ENCODE peak calls at places on chromosomes 5 and 9, in seven cellular contexts. C is adrenal gland, G is upper lobe of right lung, S is neural progenitor cell, R is stomach, K is mesendoderm, Q is testis. W is an unnamed sample.

GRCh38 chr5:163731256-163731655 is 225.8 kb downstream of the MAT2B start:
- DNase-seq in C (no peak), G (no peak), S (no peak), R (no peak), K (no peak), Q (no peak), W (no peak)

GRCh38 chr9:128946945-128947422 is 419 bp downstream of the DOLK start:
- DNase-seq in C (peak; percentile 62), G (no peak), S (no peak), R (peak; percentile 33), K (peak; percentile 29), Q (peak; percentile 53), W (peak; percentile 74)

GRCh38 chr9:77132991-77133390 is 44.3 kb upstream of the VPS13A start:
- DNase-seq in C (no peak), G (no peak), S (no peak), R (no peak), K (no peak), Q (no peak), W (no peak)

GRCh38 chr9:121902483-121903135 is 190.5 kb downstream of the TTLL11 start:
- DNase-seq in C (no peak), G (no peak), S (no peak), R (no peak), K (no peak), Q (no peak), W (no peak)

GRCh38 chr5:58615931-58616330 is 33.1 kb downstream of the RAB3C start:
- DNase-seq in C (no peak), G (no peak), S (no peak), R (no peak), K (no peak), Q (no peak), W (no peak)

GRCh38 chr5:81422671-81423070 is 28.7 kb upstream of the ACOT12 start:
- DNase-seq in C (no peak), G (no peak), S (no peak), R (no peak), K (no peak), Q (no peak), W (no peak)

GRCh38 chr9:86659413-86660046 is 287.8 kb downstream of the GAS1 start:
- DNase-seq in C (no peak), G (no peak), S (no peak), R (no peak), K (no peak), Q (no peak), W (no peak)

GRCh38 chr9:98708103-98708932 is 417 bp downstream of the GABBR2 start:
- DNase-seq in C (no peak), G (no peak), S (no peak), R (no peak), K (peak; percentile 10), Q (no peak), W (no peak)

GRCh38 chr5:178478370-178478769 is 111.8 kb downstream of the COL23A1 start:
- DNase-seq in C (no peak), G (no peak), S (no peak), R (no peak), K (no peak), Q (no peak), W (no peak)

GRCh38 chr5:157370967-157371366 is 89.0 kb upstream of the NIPAL4 start:
- DNase-seq in C (no peak), G (no peak), S (peak; percentile 70), R (no peak), K (peak; percentile 73), Q (no peak), W (no peak)

GRCh38 chr5:164256351-164256750 is 750.9 kb downstream of the MAT2B start:
- DNase-seq in C (no peak), G (no peak), S (no peak), R (no peak), K (no peak), Q (no peak), W (no peak)

GRCh38 chr9:112411626-112412027 is 31.7 kb downstream of the HSDL2 start:
- DNase-seq in C (no peak), G (no peak), S (no peak), R (no peak), K (no peak), Q (no peak), W (no peak)

GRCh38 chr5:83715316-83716060 is 5.2 kb downstream of the HAPLN1 start:
- DNase-seq in C (no peak), G (no peak), S (no peak), R (no peak), K (peak; percentile 44), Q (no peak), W (no peak)

GRCh38 chr9:112311497-112311896 is 21.9 kb downstream of the PTBP3 start:
- DNase-seq in C (no peak), G (no peak), S (peak; percentile 42), R (no peak), K (no peak), Q (no peak), W (no peak)

GRCh38 chr5:32283539-32284377 is 29.0 kb downstream of the MTMR12 start:
- DNase-seq in C (peak; percentile 48), G (no peak), S (no peak), R (no peak), K (peak; percentile 52), Q (no peak), W (no peak)

GRCh38 chr5:64971538-64971937 is 202.8 kb downstream of the CWC27 start:
- DNase-seq in C (no peak), G (no peak), S (no peak), R (no peak), K (no peak), Q (no peak), W (no peak)

GRCh38 chr5:20615888-20616563 is 628.0 kb upstream of the CDH18 start:
- DNase-seq in C (no peak), G (no peak), S (no peak), R (no peak), K (no peak), Q (peak; percentile 20), W (no peak)
- H3K4me3 ChIP-seq in C (no peak overlapping the region), G (no peak overlapping the region), S (no peak overlapping the region), R (no peak overlapping the region), K (no peak overlapping the region), Q (peak overlapping the region; percentile 1), W (no peak overlapping the region)

DNA sequence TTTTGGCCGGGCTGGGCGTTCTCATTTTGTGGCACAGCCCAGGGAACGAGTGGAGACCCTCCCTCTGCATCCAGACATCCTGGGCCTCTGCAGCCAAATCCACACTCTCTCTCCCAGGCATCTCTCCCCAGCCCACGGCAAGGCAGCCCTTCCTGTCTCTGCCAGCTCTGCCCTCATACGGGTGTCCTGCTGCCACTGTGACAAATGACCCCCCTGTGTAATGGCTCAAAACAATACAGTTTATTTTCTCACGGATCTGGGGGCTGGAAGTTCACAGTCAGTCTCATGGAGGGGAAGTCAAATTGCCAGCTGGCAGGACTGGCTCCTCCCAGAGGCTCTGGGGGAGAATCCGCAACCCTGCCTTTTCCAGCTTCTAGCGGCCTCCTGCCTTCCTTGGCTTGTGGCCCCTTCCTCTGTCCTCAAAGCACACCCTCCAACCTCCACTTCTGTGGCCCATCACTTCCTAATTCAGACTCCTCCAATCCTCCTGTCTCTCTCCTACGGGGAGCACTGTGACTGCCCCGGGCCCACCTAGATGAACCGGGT is 70.2 kb upstream of the COL5A1 start:
- DNase-seq in C (no peak), G (peak; percentile 53), S (no peak), R (peak; percentile 3), K (no peak), Q (peak; percentile 6), W (no peak)
- H3K4me1 ChIP-seq in C (no peaks in the 10 kb centered on the region), G (no peaks in the 10 kb centered on the region), S (no peaks in the 10 kb centered on the region), R (no peaks in the 10 kb centered on the region), K (no peaks in the 10 kb centered on the region), Q (no peaks in the 10 kb centered on the region), W (no peaks in the 10 kb centered on the region)

DNA sequence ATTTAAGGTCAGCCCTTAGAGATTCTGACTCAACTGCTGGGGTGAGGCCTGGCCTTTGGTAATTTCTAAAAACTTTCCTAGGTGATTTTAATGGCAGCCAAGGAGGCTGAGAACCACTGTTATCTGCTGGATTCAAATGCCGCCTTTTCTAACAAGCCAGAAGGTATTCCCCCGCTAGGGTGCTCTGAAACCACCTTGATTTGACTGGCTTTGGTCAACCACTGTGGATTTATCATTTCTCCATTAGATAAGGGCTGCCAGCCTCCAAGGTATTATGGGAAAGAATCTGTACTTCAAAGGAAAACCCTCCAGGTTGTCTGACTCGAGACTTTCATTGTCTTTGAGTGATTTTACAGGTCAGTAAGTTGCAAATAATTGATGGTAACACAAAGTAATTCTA is 4.3 kb downstream of the ANXA6 start:
- DNase-seq in C (no peak), G (no peak), S (no peak), R (no peak), K (peak; percentile 66), Q (no peak), W (no peak)
- H3K27ac ChIP-seq in C (peak overlapping the region; percentile 31), G (no peak overlapping the region), S (no peak overlapping the region), R (peak overlapping the region; percentile 1), K (no peak overlapping the region), Q (no peak overlapping the region), W (no peak overlapping the region)

GRCh38 chr9:110029815-110030480 is 178.0 kb downstream of the C9orf152 start:
- DNase-seq in C (no peak), G (no peak), S (no peak), R (no peak), K (peak; percentile 22), Q (no peak), W (no peak)
- H3K4me3 ChIP-seq in C (no peak overlapping the region), G (no peak overlapping the region), S (no peak overlapping the region), R (no peak overlapping the region), K (no peak overlapping the region), Q (no peak overlapping the region), W (no peak overlapping the region)

GRCh38 chr9:89522979-89523305 is 25.0 kb upstream of the SEMA4D start:
- DNase-seq in C (no peak), G (no peak), S (no peak), R (peak; percentile 15), K (no peak), Q (no peak), W (no peak)

GRCh38 chr9:89523948-89524347 is 26.0 kb upstream of the SEMA4D start:
- DNase-seq in C (no peak), G (no peak), S (no peak), R (no peak), K (no peak), Q (no peak), W (no peak)

GRCh38 chr9:89519393-89519805 is 21.5 kb upstream of the SEMA4D start:
- DNase-seq in C (peak; percentile 82), G (no peak), S (no peak), R (peak; percentile 84), K (no peak), Q (no peak), W (no peak)

GRCh38 chr9:89524888-89525385 is 27.0 kb upstream of the SEMA4D start:
- DNase-seq in C (no peak), G (no peak), S (peak; percentile 25), R (peak; percentile 11), K (peak; percentile 27), Q (no peak), W (no peak)

DNA sequence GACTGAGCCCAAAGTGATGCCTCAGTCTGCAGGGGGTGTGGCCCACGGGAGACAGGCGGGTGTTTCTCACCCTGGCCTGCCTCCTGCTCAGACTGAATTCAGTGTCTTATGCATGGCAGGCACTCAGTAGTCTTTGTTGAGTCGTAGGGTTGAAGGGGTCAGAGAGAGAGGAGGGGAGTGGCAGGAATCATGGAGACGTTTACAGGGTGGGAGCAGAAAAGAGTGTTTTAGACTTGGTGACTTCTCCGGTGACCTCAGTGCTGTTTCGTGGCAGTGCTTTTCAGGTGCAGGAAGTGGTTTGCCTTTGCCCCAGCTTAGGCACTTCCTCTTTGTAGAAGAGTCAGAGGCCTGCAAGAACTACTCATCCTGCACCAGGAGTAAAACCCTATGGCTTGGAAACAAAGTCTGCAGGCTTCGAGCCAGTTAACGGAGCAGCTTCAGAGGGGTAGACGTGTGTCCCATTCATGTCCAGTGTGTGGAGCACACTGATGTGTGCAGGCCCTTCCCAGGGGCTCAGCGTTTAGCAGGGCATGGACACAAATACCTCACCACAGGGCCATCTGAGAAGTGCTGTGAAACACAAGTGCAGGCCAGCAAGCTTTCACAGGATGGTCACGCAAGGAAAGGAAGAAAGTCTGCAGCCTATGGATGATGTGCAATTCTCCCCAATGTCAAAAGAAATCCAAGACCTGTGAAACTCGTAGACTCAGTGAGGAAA is 24.5 kb upstream of the SEMA4D start:
- DNase-seq in C (peak; percentile 29), G (no peak), S (no peak), R (peak; percentile 49), K (no peak), Q (no peak), W (no peak)
- H3K4me1 ChIP-seq in C (peaks cover 28% of the 10 kb centered on the region), G (peaks cover 21% of the 10 kb centered on the region), S (no peaks in the 10 kb centered on the region), R (peaks cover 23% of the 10 kb centered on the region), K (no peaks in the 10 kb centered on the region), Q (peaks cover 13% of the 10 kb centered on the region), W (peaks cover 3% of the 10 kb centered on the region)

W was measured in right cardiac atrium.